ENCODE peak calls at places on chromosomes 11 and 22, in ten cellular contexts. Y is fibroblast of pulmonary artery; I is HAP-1; E is activated T-cell treated with anti-CD3 and anti-CD28 coated beads, Interleukin-2, amount 50 U/mL, for 1 hour; T is PC-9; C is foreskin fibroblast; B is H1; O is esophagus muscularis mucosa; F is Caco-2; Z is dermis blood vessel endothelial cell. S is an unnamed sample.

GRCh38 chr22:41857160-41857859 is 24.4 kb downstream of the SREBF2 start:
- DNase-seq in C (peak), I (peak), Z (peak), O (no peak), E (peak), B (peak), F (peak), T (peak), Y (peak), S (peak)

GRCh38 chr11:94740975-94741707 is 27.0 kb upstream of the AMOTL1 start:
- DNase-seq in T (no peak), Z (peak), O (no peak), I (peak), Y (peak), E (no peak), B (peak), F (peak), C (peak), S (no peak)

GRCh38 chr11:129061466-129062194 is 119.0 kb upstream of the TP53AIP1 start:
- DNase-seq in F (no peak), O (no peak), B (no peak), C (peak), E (no peak), Y (peak), I (no peak), Z (peak), T (peak), S (peak)

GRCh38 chr11:87019582-87020271 is 18.0 kb upstream of the TMEM135 start:
- DNase-seq in I (peak), T (no peak), F (no peak), Y (peak), B (no peak), E (no peak), C (no peak), Z (peak), O (no peak), S (no peak)

GRCh38 chr22:50271519-50271970 is 1.4 kb upstream of the MAPK11 start:
- DNase-seq in E (peak), C (no peak), O (no peak), I (peak), F (peak), Z (peak), T (peak), Y (peak), B (peak), S (peak)

GRCh38 chr22:39309881-39310714 is 9.3 kb downstream of the RPL3 start:
- DNase-seq in T (peak), O (no peak), F (no peak), C (peak), Z (no peak), I (no peak), E (no peak), B (peak), Y (peak), S (peak)

GRCh38 chr11:125941241-125941605 is 4.6 kb upstream of the VSIG10L2 start:
- DNase-seq in F (no peak), I (no peak), Z (no peak), E (no peak), B (no peak), Y (no peak), T (no peak), O (no peak), C (no peak), S (no peak)

GRCh38 chr11:110184974-110185597 is 91.9 kb downstream of the ZC3H12C start:
- DNase-seq in E (no peak), F (no peak), Y (peak), Z (peak), B (no peak), I (no peak), O (no peak), T (no peak), C (peak), S (no peak)

GRCh38 chr11:129163714-129164164 is 28.4 kb downstream of the ARHGAP32 start:
- DNase-seq in B (no peak), T (no peak), O (no peak), Z (no peak), F (no peak), Y (no peak), C (no peak), I (no peak), E (no peak), S (no peak)

GRCh38 chr22:28939932-28940331 is 56.6 kb downstream of the ZNRF3 start:
- DNase-seq in I (no peak), B (no peak), O (no peak), Z (no peak), T (no peak), F (no peak), Y (no peak), C (no peak), E (no peak), S (no peak)

GRCh38 chr11:117734596-117734995 is 62.4 kb downstream of the DSCAML1 start:
- DNase-seq in Y (no peak), Z (peak), I (no peak), E (no peak), C (no peak), B (no peak), F (no peak), O (no peak), T (no peak), S (no peak)

GRCh38 chr11:69711824-69712801 is 8.3 kb upstream of the FGF19 start:
- DNase-seq in O (no peak), T (no peak), E (no peak), Z (no peak), B (no peak), F (no peak), Y (no peak), C (no peak), I (no peak), S (no peak)

GRCh38 chr22:35561796-35562526 is 21.3 kb downstream of the RASD2 start:
- DNase-seq in F (peak), C (peak), B (no peak), Z (no peak), I (no peak), E (no peak), O (no peak), T (peak), Y (peak), S (peak)